ENCODE peak calls at places on chromosomes 5 and 9, in nine cellular contexts. One of them, this sample, is unnamed.

GRCh38 chr5:78647838-78648358 is 674 bp downstream of the LHFPL2 start:
- DNase-seq in HCT116: no peak
- DNase-seq in endothelial cell: peak
- DNase-seq in Panc1: no peak
- DNase-seq in uterus: peak
- DNase-seq in activated CD4-positive, alpha-beta T cell treated with anti-CD3 and anti-CD28 coated beads, Interleukin-2, amount 50 U/mL, for 24 hours: no peak
- DNase-seq in substantia nigra: peak
- DNase-seq in NCI-H187 treated with DMSO at 0.1 percent for 48 hours: no peak
- DNase-seq in anterior cingulate cortex: no peak
- DNase-seq in this sample: peak

GRCh38 chr5:177984565-177985166 is 11.4 kb downstream of the PROP1 start:
- DNase-seq in HCT116: no peak
- DNase-seq in endothelial cell: no peak
- DNase-seq in Panc1: no peak
- DNase-seq in uterus: no peak
- DNase-seq in activated CD4-positive, alpha-beta T cell treated with anti-CD3 and anti-CD28 coated beads, Interleukin-2, amount 50 U/mL, for 24 hours: no peak
- DNase-seq in substantia nigra: no peak
- DNase-seq in NCI-H187 treated with DMSO at 0.1 percent for 48 hours: no peak
- DNase-seq in anterior cingulate cortex: no peak
- DNase-seq in this sample: no peak

GRCh38 chr5:143887302-143887638 is 75.3 kb downstream of the HMHB1 start:
- DNase-seq in HCT116: no peak
- DNase-seq in endothelial cell: no peak
- DNase-seq in Panc1: no peak
- DNase-seq in uterus: peak
- DNase-seq in activated CD4-positive, alpha-beta T cell treated with anti-CD3 and anti-CD28 coated beads, Interleukin-2, amount 50 U/mL, for 24 hours: no peak
- DNase-seq in substantia nigra: peak
- DNase-seq in NCI-H187 treated with DMSO at 0.1 percent for 48 hours: peak
- DNase-seq in anterior cingulate cortex: peak
- DNase-seq in this sample: no peak

GRCh38 chr9:97528529-97529230 is 27.2 kb downstream of the TMOD1 start:
- DNase-seq in HCT116: no peak
- DNase-seq in endothelial cell: no peak
- DNase-seq in Panc1: no peak
- DNase-seq in uterus: no peak
- DNase-seq in activated CD4-positive, alpha-beta T cell treated with anti-CD3 and anti-CD28 coated beads, Interleukin-2, amount 50 U/mL, for 24 hours: no peak
- DNase-seq in substantia nigra: no peak
- DNase-seq in NCI-H187 treated with DMSO at 0.1 percent for 48 hours: no peak
- DNase-seq in anterior cingulate cortex: no peak
- DNase-seq in this sample: peak

GRCh38 chr9:134965421-134965820 is 47.7 kb upstream of the FCN1 start:
- DNase-seq in HCT116: no peak
- DNase-seq in endothelial cell: no peak
- DNase-seq in Panc1: no peak
- DNase-seq in uterus: no peak
- DNase-seq in activated CD4-positive, alpha-beta T cell treated with anti-CD3 and anti-CD28 coated beads, Interleukin-2, amount 50 U/mL, for 24 hours: no peak
- DNase-seq in substantia nigra: no peak
- DNase-seq in NCI-H187 treated with DMSO at 0.1 percent for 48 hours: no peak
- DNase-seq in anterior cingulate cortex: no peak
- DNase-seq in this sample: peak

GRCh38 chr5:121500262-121500792 is 351.4 kb upstream of the FTMT start:
- DNase-seq in HCT116: no peak
- DNase-seq in endothelial cell: no peak
- DNase-seq in Panc1: no peak
- DNase-seq in uterus: no peak
- DNase-seq in activated CD4-positive, alpha-beta T cell treated with anti-CD3 and anti-CD28 coated beads, Interleukin-2, amount 50 U/mL, for 24 hours: no peak
- DNase-seq in substantia nigra: no peak
- DNase-seq in NCI-H187 treated with DMSO at 0.1 percent for 48 hours: no peak
- DNase-seq in anterior cingulate cortex: no peak
- DNase-seq in this sample: no peak

GRCh38 chr5:81904166-81904565 is 67.7 kb upstream of the ATG10 start:
- DNase-seq in HCT116: no peak
- DNase-seq in endothelial cell: no peak
- DNase-seq in Panc1: no peak
- DNase-seq in uterus: no peak
- DNase-seq in activated CD4-positive, alpha-beta T cell treated with anti-CD3 and anti-CD28 coated beads, Interleukin-2, amount 50 U/mL, for 24 hours: no peak
- DNase-seq in substantia nigra: no peak
- DNase-seq in NCI-H187 treated with DMSO at 0.1 percent for 48 hours: no peak
- DNase-seq in anterior cingulate cortex: no peak
- DNase-seq in this sample: no peak

GRCh38 chr5:6745706-6746217 is 32.5 kb downstream of the TENT4A start:
- DNase-seq in HCT116: peak
- DNase-seq in endothelial cell: no peak
- DNase-seq in Panc1: peak
- DNase-seq in uterus: no peak
- DNase-seq in activated CD4-positive, alpha-beta T cell treated with anti-CD3 and anti-CD28 coated beads, Interleukin-2, amount 50 U/mL, for 24 hours: peak
- DNase-seq in substantia nigra: no peak
- DNase-seq in NCI-H187 treated with DMSO at 0.1 percent for 48 hours: no peak
- DNase-seq in anterior cingulate cortex: no peak
- DNase-seq in this sample: no peak

GRCh38 chr9:131769361-131769760 is 29.5 kb upstream of the RAPGEF1 start:
- DNase-seq in HCT116: no peak
- DNase-seq in endothelial cell: no peak
- DNase-seq in Panc1: no peak
- DNase-seq in uterus: no peak
- DNase-seq in activated CD4-positive, alpha-beta T cell treated with anti-CD3 and anti-CD28 coated beads, Interleukin-2, amount 50 U/mL, for 24 hours: no peak
- DNase-seq in substantia nigra: no peak
- DNase-seq in NCI-H187 treated with DMSO at 0.1 percent for 48 hours: no peak
- DNase-seq in anterior cingulate cortex: no peak
- DNase-seq in this sample: no peak

GRCh38 chr5:149995385-149996085 is 4.9 kb downstream of the TIGD6 start:
- DNase-seq in HCT116: no peak
- DNase-seq in endothelial cell: no peak
- DNase-seq in Panc1: no peak
- DNase-seq in uterus: no peak
- DNase-seq in activated CD4-positive, alpha-beta T cell treated with anti-CD3 and anti-CD28 coated beads, Interleukin-2, amount 50 U/mL, for 24 hours: no peak
- DNase-seq in substantia nigra: peak
- DNase-seq in NCI-H187 treated with DMSO at 0.1 percent for 48 hours: no peak
- DNase-seq in anterior cingulate cortex: peak
- DNase-seq in this sample: no peak

GRCh38 chr5:132484386-132484715 is 6.2 kb downstream of the IRF1 start:
- DNase-seq in HCT116: no peak
- DNase-seq in endothelial cell: no peak
- DNase-seq in Panc1: no peak
- DNase-seq in uterus: peak
- DNase-seq in activated CD4-positive, alpha-beta T cell treated with anti-CD3 and anti-CD28 coated beads, Interleukin-2, amount 50 U/mL, for 24 hours: no peak
- DNase-seq in substantia nigra: no peak
- DNase-seq in NCI-H187 treated with DMSO at 0.1 percent for 48 hours: no peak
- DNase-seq in anterior cingulate cortex: no peak
- DNase-seq in this sample: no peak

GRCh38 chr9:35035851-35036701 is 36.3 kb downstream of the VCP start:
- DNase-seq in HCT116: no peak
- DNase-seq in endothelial cell: no peak
- DNase-seq in Panc1: no peak
- DNase-seq in uterus: peak
- DNase-seq in activated CD4-positive, alpha-beta T cell treated with anti-CD3 and anti-CD28 coated beads, Interleukin-2, amount 50 U/mL, for 24 hours: peak
- DNase-seq in substantia nigra: no peak
- DNase-seq in NCI-H187 treated with DMSO at 0.1 percent for 48 hours: no peak
- DNase-seq in anterior cingulate cortex: no peak
- DNase-seq in this sample: no peak

GRCh38 chr9:136484153-136485048 is 1.6 kb upstream of the SEC16A start:
- DNase-seq in HCT116: no peak
- DNase-seq in endothelial cell: no peak
- DNase-seq in Panc1: no peak
- DNase-seq in uterus: peak
- DNase-seq in activated CD4-positive, alpha-beta T cell treated with anti-CD3 and anti-CD28 coated beads, Interleukin-2, amount 50 U/mL, for 24 hours: no peak
- DNase-seq in substantia nigra: no peak
- DNase-seq in NCI-H187 treated with DMSO at 0.1 percent for 48 hours: no peak
- DNase-seq in anterior cingulate cortex: no peak
- DNase-seq in this sample: peak

GRCh38 chr5:174751154-174751990 is 27.0 kb downstream of the MSX2 start:
- DNase-seq in HCT116: no peak
- DNase-seq in endothelial cell: no peak
- DNase-seq in Panc1: no peak
- DNase-seq in uterus: no peak
- DNase-seq in activated CD4-positive, alpha-beta T cell treated with anti-CD3 and anti-CD28 coated beads, Interleukin-2, amount 50 U/mL, for 24 hours: no peak
- DNase-seq in substantia nigra: no peak
- DNase-seq in NCI-H187 treated with DMSO at 0.1 percent for 48 hours: no peak
- DNase-seq in anterior cingulate cortex: no peak
- DNase-seq in this sample: no peak

GRCh38 chr5:72647806-72648205 is 140.6 kb upstream of the ZNF366 start:
- DNase-seq in HCT116: no peak
- DNase-seq in endothelial cell: no peak
- DNase-seq in Panc1: no peak
- DNase-seq in uterus: no peak
- DNase-seq in activated CD4-positive, alpha-beta T cell treated with anti-CD3 and anti-CD28 coated beads, Interleukin-2, amount 50 U/mL, for 24 hours: no peak
- DNase-seq in substantia nigra: no peak
- DNase-seq in NCI-H187 treated with DMSO at 0.1 percent for 48 hours: no peak
- DNase-seq in anterior cingulate cortex: no peak
- DNase-seq in this sample: peak

GRCh38 chr5:59596586-59597348 is 296.8 kb downstream of the PDE4D start:
- DNase-seq in HCT116: no peak
- DNase-seq in endothelial cell: no peak
- DNase-seq in Panc1: no peak
- DNase-seq in uterus: no peak
- DNase-seq in activated CD4-positive, alpha-beta T cell treated with anti-CD3 and anti-CD28 coated beads, Interleukin-2, amount 50 U/mL, for 24 hours: no peak
- DNase-seq in substantia nigra: no peak
- DNase-seq in NCI-H187 treated with DMSO at 0.1 percent for 48 hours: no peak
- DNase-seq in anterior cingulate cortex: no peak
- DNase-seq in this sample: no peak

GRCh38 chr5:141508808-141509611 is 20.1 kb downstream of the PCDHGC5 start:
- DNase-seq in HCT116: no peak
- DNase-seq in endothelial cell: peak
- DNase-seq in Panc1: no peak
- DNase-seq in uterus: peak
- DNase-seq in activated CD4-positive, alpha-beta T cell treated with anti-CD3 and anti-CD28 coated beads, Interleukin-2, amount 50 U/mL, for 24 hours: no peak
- DNase-seq in substantia nigra: no peak
- DNase-seq in NCI-H187 treated with DMSO at 0.1 percent for 48 hours: no peak
- DNase-seq in anterior cingulate cortex: peak
- DNase-seq in this sample: no peak

GRCh38 chr5:663436-664342 is 29.5 kb downstream of the TPPP start:
- DNase-seq in HCT116: no peak
- DNase-seq in endothelial cell: no peak
- DNase-seq in Panc1: no peak
- DNase-seq in uterus: no peak
- DNase-seq in activated CD4-positive, alpha-beta T cell treated with anti-CD3 and anti-CD28 coated beads, Interleukin-2, amount 50 U/mL, for 24 hours: no peak
- DNase-seq in substantia nigra: no peak
- DNase-seq in NCI-H187 treated with DMSO at 0.1 percent for 48 hours: no peak
- DNase-seq in anterior cingulate cortex: no peak
- DNase-seq in this sample: no peak

GRCh38 chr9:100150209-100150608 is 51.2 kb downstream of the INVS start:
- DNase-seq in HCT116: no peak
- DNase-seq in endothelial cell: no peak
- DNase-seq in Panc1: no peak
- DNase-seq in uterus: no peak
- DNase-seq in activated CD4-positive, alpha-beta T cell treated with anti-CD3 and anti-CD28 coated beads, Interleukin-2, amount 50 U/mL, for 24 hours: no peak
- DNase-seq in substantia nigra: no peak
- DNase-seq in NCI-H187 treated with DMSO at 0.1 percent for 48 hours: no peak
- DNase-seq in anterior cingulate cortex: no peak
- DNase-seq in this sample: no peak

GRCh38 chr5:73295447-73295846 is 122.5 kb downstream of the TMEM174 start:
- DNase-seq in HCT116: no peak
- DNase-seq in endothelial cell: no peak
- DNase-seq in Panc1: no peak
- DNase-seq in uterus: no peak
- DNase-seq in activated CD4-positive, alpha-beta T cell treated with anti-CD3 and anti-CD28 coated beads, Interleukin-2, amount 50 U/mL, for 24 hours: no peak
- DNase-seq in substantia nigra: no peak
- DNase-seq in NCI-H187 treated with DMSO at 0.1 percent for 48 hours: no peak
- DNase-seq in anterior cingulate cortex: no peak
- DNase-seq in this sample: no peak

GRCh38 chr5:147303976-147304375 is 69.2 kb downstream of the STK32A start:
- DNase-seq in HCT116: peak
- DNase-seq in endothelial cell: no peak
- DNase-seq in Panc1: no peak
- DNase-seq in uterus: no peak
- DNase-seq in activated CD4-positive, alpha-beta T cell treated with anti-CD3 and anti-CD28 coated beads, Interleukin-2, amount 50 U/mL, for 24 hours: no peak
- DNase-seq in substantia nigra: no peak
- DNase-seq in NCI-H187 treated with DMSO at 0.1 percent for 48 hours: no peak
- DNase-seq in anterior cingulate cortex: no peak
- DNase-seq in this sample: no peak

GRCh38 chr9:71984388-71985069 is 73.1 kb downstream of the C9orf85 start:
- DNase-seq in HCT116: no peak
- DNase-seq in endothelial cell: no peak
- DNase-seq in Panc1: no peak
- DNase-seq in uterus: no peak
- DNase-seq in activated CD4-positive, alpha-beta T cell treated with anti-CD3 and anti-CD28 coated beads, Interleukin-2, amount 50 U/mL, for 24 hours: no peak
- DNase-seq in substantia nigra: no peak
- DNase-seq in NCI-H187 treated with DMSO at 0.1 percent for 48 hours: no peak
- DNase-seq in anterior cingulate cortex: no peak
- DNase-seq in this sample: peak